ENCODE peak calls at places on chromosomes 5 and 9, in eight cellular contexts. J is CD4-positive, alpha-beta T cell; S is HL-60; H is body of pancreas; L is AG09319; V is neural progenitor cell; Q is Panc1; Z is cardiac muscle cell. W is an unnamed sample.

GRCh38 chr5:9054821-9055589 is 490.9 kb downstream of the SEMA5A start:
- DNase-seq in J (no peak), S (no peak), H (no peak), L (no peak), V (no peak), Q (no peak), Z (no peak), W (no peak)

GRCh38 chr5:93990504-93991085 is 249.2 kb upstream of the POU5F2 start:
- DNase-seq in J (no peak), S (peak), H (no peak), L (no peak), V (peak), Q (no peak), Z (peak), W (no peak)

GRCh38 chr9:74711371-74711770 is 176.3 kb downstream of the TRPM6 start:
- DNase-seq in J (no peak), S (no peak), H (no peak), L (no peak), V (no peak), Q (no peak), Z (no peak), W (no peak)

GRCh38 chr9:86413966-86414880 is 60.0 kb upstream of the TUT7 start:
- DNase-seq in J (no peak), S (no peak), H (no peak), L (no peak), V (peak), Q (no peak), Z (peak), W (peak)

GRCh38 chr5:8944005-8944404 is 601.9 kb downstream of the SEMA5A start:
- DNase-seq in J (no peak), S (no peak), H (no peak), L (no peak), V (no peak), Q (no peak), Z (no peak), W (peak)

GRCh38 chr9:101477736-101478135 is 42.2 kb upstream of the ALDOB start:
- DNase-seq in J (no peak), S (no peak), H (no peak), L (no peak), V (no peak), Q (no peak), Z (no peak), W (peak)

GRCh38 chr5:59725393-59725768 is 168.1 kb downstream of the PDE4D start:
- DNase-seq in J (no peak), S (no peak), H (no peak), L (no peak), V (no peak), Q (no peak), Z (no peak), W (no peak)

GRCh38 chr9:75149841-75150241 is 61.5 kb downstream of the OSTF1 start:
- DNase-seq in J (no peak), S (peak), H (no peak), L (no peak), V (no peak), Q (no peak), Z (no peak), W (no peak)

GRCh38 chr9:68827833-68828744 is 123.0 kb downstream of the PIP5K1B start:
- DNase-seq in J (no peak), S (no peak), H (no peak), L (no peak), V (no peak), Q (no peak), Z (no peak), W (no peak)

GRCh38 chr5:91668261-91668660 is 285.1 kb upstream of the ARRDC3 start:
- DNase-seq in J (no peak), S (no peak), H (no peak), L (no peak), V (no peak), Q (no peak), Z (no peak), W (no peak)

GRCh38 chr5:40904205-40904993 is 4.9 kb upstream of the C7 start:
- DNase-seq in J (no peak), S (no peak), H (peak), L (peak), V (peak), Q (peak), Z (peak), W (peak)

GRCh38 chr9:124450241-124450924 is at the start of gene ADGRD2:
- DNase-seq in J (no peak), S (no peak), H (peak), L (no peak), V (peak), Q (no peak), Z (peak), W (no peak)

GRCh38 chr5:149528661-149529060 is 22.6 kb downstream of the CSNK1A1 start:
- DNase-seq in J (no peak), S (no peak), H (no peak), L (no peak), V (no peak), Q (no peak), Z (no peak), W (no peak)

GRCh38 chr5:33936381-33937016 is at the start of gene RXFP3:
- DNase-seq in J (no peak), S (no peak), H (no peak), L (no peak), V (no peak), Q (no peak), Z (peak), W (no peak)

GRCh38 chr9:3477236-3477834 is 48.5 kb downstream of the RFX3 start:
- DNase-seq in J (no peak), S (no peak), H (no peak), L (no peak), V (no peak), Q (no peak), Z (no peak), W (no peak)

GRCh38 chr5:42970636-42971559 is 69.2 kb downstream of the ANXA2R start:
- DNase-seq in J (no peak), S (no peak), H (no peak), L (no peak), V (peak), Q (no peak), Z (peak), W (peak)

GRCh38 chr5:149578896-149579295 is 2.4 kb upstream of the ARHGEF37 start:
- DNase-seq in J (no peak), S (no peak), H (no peak), L (no peak), V (no peak), Q (no peak), Z (no peak), W (no peak)

GRCh38 chr5:148145916-148146315 is 22.4 kb upstream of the SPINK14 start:
- DNase-seq in J (no peak), S (no peak), H (peak), L (no peak), V (no peak), Q (no peak), Z (peak), W (peak)

GRCh38 chr5:143372187-143372829 is 31.2 kb downstream of the NR3C1 start:
- DNase-seq in J (no peak), S (no peak), H (peak), L (no peak), V (no peak), Q (no peak), Z (peak), W (peak)

GRCh38 chr9:123679330-123679987 is 250.5 kb downstream of the DENND1A start:
- DNase-seq in J (no peak), S (no peak), H (no peak), L (no peak), V (no peak), Q (no peak), Z (peak), W (no peak)

GRCh38 chr9:385818-386398 is 171.2 kb downstream of the DOCK8 start:
- DNase-seq in J (no peak), S (no peak), H (peak), L (peak), V (peak), Q (peak), Z (peak), W (peak)

GRCh38 chr5:125775896-125776295 is 647.3 kb upstream of the GRAMD2B start:
- DNase-seq in J (no peak), S (no peak), H (no peak), L (no peak), V (no peak), Q (no peak), Z (no peak), W (no peak)

DNA sequence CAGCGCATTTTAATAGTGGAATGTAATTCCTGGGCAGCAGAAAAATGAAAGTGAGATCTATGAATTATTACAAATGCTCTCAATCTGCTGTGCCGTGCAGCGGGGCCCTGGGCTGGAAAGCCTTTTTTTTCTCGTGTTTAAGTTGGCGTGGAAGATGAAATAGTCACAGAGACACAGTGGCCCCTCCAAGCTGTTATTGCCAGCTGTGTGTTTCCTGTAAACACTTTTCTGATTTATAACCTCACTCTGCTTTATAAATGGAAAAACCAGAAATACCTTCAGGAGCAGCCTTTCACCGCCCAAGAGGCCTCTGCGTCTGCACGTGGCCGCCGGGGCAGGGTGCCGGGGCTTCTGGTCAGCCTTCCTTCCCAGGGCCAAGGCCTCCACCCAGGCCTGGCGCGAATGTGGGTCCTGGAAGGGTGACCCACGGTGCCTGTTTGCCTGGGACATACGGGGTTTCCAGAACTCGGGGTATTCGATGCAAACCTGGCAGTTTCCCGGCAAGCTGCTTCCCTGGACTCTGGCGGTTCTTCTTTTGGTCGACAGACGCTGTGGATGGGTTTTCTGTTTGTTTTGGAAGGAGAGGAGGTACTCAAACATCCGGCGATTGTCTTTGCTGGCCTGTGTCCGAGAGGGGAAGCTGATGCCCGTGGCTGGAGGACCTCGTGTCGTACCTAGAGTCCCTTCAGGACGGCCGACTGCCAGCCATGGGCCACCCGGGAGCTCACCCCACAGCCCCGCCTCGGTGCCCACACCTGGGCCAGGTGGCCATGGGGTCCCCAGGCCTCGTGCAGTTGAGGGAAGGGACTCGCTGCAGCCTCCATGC is 256.7 kb downstream of the PARP8 start:
- DNase-seq in J (no peak), S (no peak), H (no peak), L (no peak), V (no peak), Q (no peak), Z (peak), W (no peak)
- TF ChIP-seq CTCF in J (no peak), S (no peak), H (no peak), L (no peak), V (no peak), Q (peak), Z (no peak), W (no peak)

GRCh38 chr5:23742701-23743100 is 235.3 kb downstream of the PRDM9 start:
- DNase-seq in J (no peak), S (no peak), H (no peak), L (no peak), V (no peak), Q (no peak), Z (peak), W (peak)
- TF ChIP-seq CTCF in J (no peak), S (no peak), H (no peak), L (no peak), V (peak), Q (no peak), Z (no peak), W (peak)

GRCh38 chr9:9791621-9792020 is 821.2 kb downstream of the PTPRD start:
- DNase-seq in J (no peak), S (no peak), H (no peak), L (no peak), V (peak), Q (no peak), Z (peak), W (peak)
- TF ChIP-seq CTCF in J (no peak), S (no peak), H (no peak), L (peak), V (peak), Q (no peak), Z (no peak), W (peak)

GRCh38 chr5:64505769-64506566 is at the start of gene RGS7BP:
- DNase-seq in J (no peak), S (no peak), H (peak), L (no peak), V (peak), Q (no peak), Z (peak), W (no peak)
- TF ChIP-seq CTCF in J (no peak), S (no peak), H (peak), L (no peak), V (no peak), Q (no peak), Z (peak), W (no peak)

GRCh38 chr5:151107084-151107483 is 26.2 kb upstream of the TNIP1 start:
- DNase-seq in J (no peak), S (no peak), H (peak), L (no peak), V (no peak), Q (no peak), Z (no peak), W (no peak)

GRCh38 chr5:151106509-151106908 is 25.7 kb upstream of the TNIP1 start:
- DNase-seq in J (no peak), S (no peak), H (no peak), L (no peak), V (no peak), Q (no peak), Z (no peak), W (no peak)

GRCh38 chr5:151108566-151108965 is 27.7 kb upstream of the TNIP1 start:
- DNase-seq in J (no peak), S (no peak), H (peak), L (no peak), V (no peak), Q (no peak), Z (no peak), W (peak)

GRCh38 chr5:151106073-151106472 is 25.2 kb upstream of the TNIP1 start:
- DNase-seq in J (no peak), S (no peak), H (no peak), L (no peak), V (no peak), Q (no peak), Z (no peak), W (no peak)

GRCh38 chr5:151107738-151108520 is 27.1 kb upstream of the TNIP1 start:
- DNase-seq in J (no peak), S (no peak), H (peak), L (peak), V (no peak), Q (no peak), Z (peak), W (peak)
- TF ChIP-seq CTCF in J (no peak), S (no peak), H (peak), L (no peak), V (no peak), Q (no peak), Z (peak), W (no peak)

DNA sequence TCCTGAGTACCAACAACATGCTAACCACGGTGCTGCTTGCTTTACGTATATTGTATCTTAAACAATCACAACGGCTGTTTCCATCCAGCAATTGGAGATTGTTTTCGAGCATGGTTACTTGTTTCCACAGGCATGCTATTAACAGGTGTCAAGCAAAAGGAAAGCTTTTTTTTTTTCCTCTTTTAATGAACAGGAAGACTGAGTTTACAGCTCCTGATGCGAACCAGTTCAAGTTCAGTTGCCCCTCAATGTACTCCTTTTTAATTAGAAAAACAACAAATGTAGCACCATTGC is 186.8 kb downstream of the PDZD2 start:
- DNase-seq in J (no peak), S (no peak), H (no peak), L (no peak), V (no peak), Q (no peak), Z (no peak), W (no peak)
- TF ChIP-seq CTCF in J (peak), S (no peak), H (no peak), L (no peak), V (no peak), Q (no peak), Z (no peak), W (no peak)

DNA sequence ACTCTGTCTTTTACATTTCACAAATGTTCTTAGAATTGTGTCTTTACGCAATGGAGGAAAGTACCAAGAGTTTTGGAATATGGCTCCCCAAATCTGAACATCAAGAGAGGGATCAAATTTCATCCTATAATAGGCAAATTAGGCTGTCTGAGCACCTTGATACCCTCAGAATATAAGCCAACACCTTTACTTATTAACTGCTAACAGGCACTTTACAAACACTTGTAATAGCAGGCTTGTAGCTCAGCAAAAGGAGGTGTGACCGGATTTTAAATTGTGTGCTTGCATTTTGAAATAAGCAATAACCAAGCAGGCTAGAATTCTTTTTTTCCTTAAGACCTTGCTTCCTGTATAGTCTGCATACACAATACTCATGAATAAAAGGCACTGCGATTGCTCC is 92.0 kb downstream of the ATP10B start:
- DNase-seq in J (no peak), S (no peak), H (no peak), L (no peak), V (no peak), Q (no peak), Z (no peak), W (no peak)
- TF ChIP-seq CTCF in J (no peak), S (no peak), H (no peak), L (no peak), V (no peak), Q (no peak), Z (no peak), W (no peak)

GRCh38 chr9:6055213-6055612 is 39.8 kb upstream of the RANBP6 start:
- DNase-seq in J (no peak), S (peak), H (peak), L (peak), V (peak), Q (peak), Z (peak), W (peak)
- TF ChIP-seq CTCF in J (peak), S (peak), H (peak), L (peak), V (peak), Q (no peak), Z (peak), W (peak)

GRCh38 chr9:136265561-136266355 is 20.1 kb upstream of the QSOX2 start:
- DNase-seq in J (no peak), S (no peak), H (no peak), L (no peak), V (no peak), Q (no peak), Z (no peak), W (no peak)
- TF ChIP-seq CTCF in J (no peak), S (no peak), H (no peak), L (no peak), V (no peak), Q (no peak), Z (no peak), W (no peak)

GRCh38 chr5:2695200-2695891 is 56.1 kb downstream of the IRX2 start:
- DNase-seq in J (no peak), S (no peak), H (no peak), L (no peak), V (no peak), Q (no peak), Z (no peak), W (peak)
- TF ChIP-seq CTCF in J (no peak), S (no peak), H (no peak), L (no peak), V (no peak), Q (no peak), Z (no peak), W (no peak)

W was measured in MCF 10A.